ENCODE peak calls at places on chromosomes 7 and 10, in ten cellular contexts. One of them, this sample, is unnamed.
A peak's percentile ranks its signal among the peaks of the same experiment; 100 is the strongest.

GRCh38 chr10:454860-455259 is 234.6 kb downstream of the DIP2C start:
- DNase-seq in NCI-H1436: no peak
- DNase-seq in HEK293T: peak; percentile 22
- DNase-seq in mammary epithelial cell: peak; percentile 85
- DNase-seq in hypothalamus: no peak
- DNase-seq in H7: no peak
- DNase-seq in esophagus muscularis mucosa: no peak
- DNase-seq in stimulated activated CD8-positive, alpha-beta memory T cell treated with anti-CD3 and anti-CD28 coated beads, Interleukin-4, amount 100 ng/mL, for 1 hour: no peak
- DNase-seq in GM23248: peak; percentile 92
- DNase-seq in GM23338: no peak
- DNase-seq in this sample: peak; percentile 75

GRCh38 chr7:155713382-155713781 is 68.9 kb downstream of the RBM33 start:
- DNase-seq in NCI-H1436: no peak
- DNase-seq in HEK293T: no peak
- DNase-seq in mammary epithelial cell: no peak
- DNase-seq in hypothalamus: no peak
- DNase-seq in H7: peak; percentile 62
- DNase-seq in esophagus muscularis mucosa: no peak
- DNase-seq in stimulated activated CD8-positive, alpha-beta memory T cell treated with anti-CD3 and anti-CD28 coated beads, Interleukin-4, amount 100 ng/mL, for 1 hour: no peak
- DNase-seq in GM23248: no peak
- DNase-seq in GM23338: no peak
- DNase-seq in this sample: no peak

GRCh38 chr10:97475936-97476594 is 22.2 kb downstream of the MMS19 start:
- DNase-seq in NCI-H1436: no peak
- DNase-seq in HEK293T: no peak
- DNase-seq in mammary epithelial cell: peak; percentile 41
- DNase-seq in hypothalamus: no peak
- DNase-seq in H7: no peak
- DNase-seq in esophagus muscularis mucosa: no peak
- DNase-seq in stimulated activated CD8-positive, alpha-beta memory T cell treated with anti-CD3 and anti-CD28 coated beads, Interleukin-4, amount 100 ng/mL, for 1 hour: no peak
- DNase-seq in GM23248: peak; percentile 88
- DNase-seq in GM23338: no peak
- DNase-seq in this sample: peak; percentile 37

GRCh38 chr7:80428161-80429054 is 83.5 kb downstream of the GNAT3 start:
- DNase-seq in NCI-H1436: peak; percentile 63
- DNase-seq in HEK293T: peak; percentile 49
- DNase-seq in mammary epithelial cell: peak; percentile 62
- DNase-seq in hypothalamus: no peak
- DNase-seq in H7: peak; percentile 15
- DNase-seq in esophagus muscularis mucosa: no peak
- DNase-seq in stimulated activated CD8-positive, alpha-beta memory T cell treated with anti-CD3 and anti-CD28 coated beads, Interleukin-4, amount 100 ng/mL, for 1 hour: no peak
- DNase-seq in GM23248: peak; percentile 75
- DNase-seq in GM23338: peak; percentile 84
- DNase-seq in this sample: peak; percentile 40

GRCh38 chr7:44372560-44373417 is 47.4 kb upstream of the CAMK2B start:
- DNase-seq in NCI-H1436: no peak
- DNase-seq in HEK293T: no peak
- DNase-seq in mammary epithelial cell: no peak
- DNase-seq in hypothalamus: no peak
- DNase-seq in H7: no peak
- DNase-seq in esophagus muscularis mucosa: peak; percentile 86
- DNase-seq in stimulated activated CD8-positive, alpha-beta memory T cell treated with anti-CD3 and anti-CD28 coated beads, Interleukin-4, amount 100 ng/mL, for 1 hour: no peak
- DNase-seq in GM23248: peak; percentile 51
- DNase-seq in GM23338: no peak
- DNase-seq in this sample: no peak

GRCh38 chr10:69786791-69787190 is 14.9 kb upstream of the COL13A1 start:
- DNase-seq in NCI-H1436: no peak
- DNase-seq in HEK293T: peak; percentile 27
- DNase-seq in mammary epithelial cell: peak; percentile 35
- DNase-seq in hypothalamus: no peak
- DNase-seq in H7: no peak
- DNase-seq in esophagus muscularis mucosa: no peak
- DNase-seq in stimulated activated CD8-positive, alpha-beta memory T cell treated with anti-CD3 and anti-CD28 coated beads, Interleukin-4, amount 100 ng/mL, for 1 hour: no peak
- DNase-seq in GM23248: peak; percentile 67
- DNase-seq in GM23338: peak; percentile 61
- DNase-seq in this sample: no peak

GRCh38 chr7:101162551-101163280 is 2.7 kb downstream of the VGF start:
- DNase-seq in NCI-H1436: peak; percentile 55
- DNase-seq in HEK293T: peak; percentile 61
- DNase-seq in mammary epithelial cell: peak; percentile 63
- DNase-seq in hypothalamus: no peak
- DNase-seq in H7: peak; percentile 92
- DNase-seq in esophagus muscularis mucosa: no peak
- DNase-seq in stimulated activated CD8-positive, alpha-beta memory T cell treated with anti-CD3 and anti-CD28 coated beads, Interleukin-4, amount 100 ng/mL, for 1 hour: no peak
- DNase-seq in GM23248: peak; percentile 80
- DNase-seq in GM23338: peak; percentile 84
- DNase-seq in this sample: peak; percentile 57

GRCh38 chr7:117061751-117062150 is 108.5 kb downstream of the ST7 start:
- DNase-seq in NCI-H1436: no peak
- DNase-seq in HEK293T: no peak
- DNase-seq in mammary epithelial cell: peak; percentile 40
- DNase-seq in hypothalamus: no peak
- DNase-seq in H7: no peak
- DNase-seq in esophagus muscularis mucosa: no peak
- DNase-seq in stimulated activated CD8-positive, alpha-beta memory T cell treated with anti-CD3 and anti-CD28 coated beads, Interleukin-4, amount 100 ng/mL, for 1 hour: no peak
- DNase-seq in GM23248: peak; percentile 48
- DNase-seq in GM23338: no peak
- DNase-seq in this sample: no peak

GRCh38 chr7:90387470-90388240 is 15.6 kb upstream of the CLDN12 start:
- DNase-seq in NCI-H1436: no peak
- DNase-seq in HEK293T: no peak
- DNase-seq in mammary epithelial cell: peak; percentile 22
- DNase-seq in hypothalamus: no peak
- DNase-seq in H7: no peak
- DNase-seq in esophagus muscularis mucosa: no peak
- DNase-seq in stimulated activated CD8-positive, alpha-beta memory T cell treated with anti-CD3 and anti-CD28 coated beads, Interleukin-4, amount 100 ng/mL, for 1 hour: no peak
- DNase-seq in GM23248: peak; percentile 37
- DNase-seq in GM23338: peak; percentile 4
- DNase-seq in this sample: no peak

GRCh38 chr10:101050206-101051069 is 11.4 kb upstream of the KAZALD1 start:
- DNase-seq in NCI-H1436: peak; percentile 77
- DNase-seq in HEK293T: peak; percentile 90
- DNase-seq in mammary epithelial cell: no peak
- DNase-seq in hypothalamus: no peak
- DNase-seq in H7: peak; percentile 94
- DNase-seq in esophagus muscularis mucosa: no peak
- DNase-seq in stimulated activated CD8-positive, alpha-beta memory T cell treated with anti-CD3 and anti-CD28 coated beads, Interleukin-4, amount 100 ng/mL, for 1 hour: no peak
- DNase-seq in GM23248: peak; percentile 65
- DNase-seq in GM23338: peak; percentile 89
- DNase-seq in this sample: peak; percentile 76

GRCh38 chr7:134826105-134826504 is 46.7 kb downstream of the CALD1 start:
- DNase-seq in NCI-H1436: no peak
- DNase-seq in HEK293T: no peak
- DNase-seq in mammary epithelial cell: no peak
- DNase-seq in hypothalamus: no peak
- DNase-seq in H7: no peak
- DNase-seq in esophagus muscularis mucosa: no peak
- DNase-seq in stimulated activated CD8-positive, alpha-beta memory T cell treated with anti-CD3 and anti-CD28 coated beads, Interleukin-4, amount 100 ng/mL, for 1 hour: no peak
- DNase-seq in GM23248: peak; percentile 76
- DNase-seq in GM23338: no peak
- DNase-seq in this sample: no peak

GRCh38 chr7:116271980-116272886 is 61.9 kb downstream of the TES start:
- DNase-seq in NCI-H1436: no peak
- DNase-seq in HEK293T: no peak
- DNase-seq in mammary epithelial cell: peak; percentile 95
- DNase-seq in hypothalamus: no peak
- DNase-seq in H7: no peak
- DNase-seq in esophagus muscularis mucosa: no peak
- DNase-seq in stimulated activated CD8-positive, alpha-beta memory T cell treated with anti-CD3 and anti-CD28 coated beads, Interleukin-4, amount 100 ng/mL, for 1 hour: no peak
- DNase-seq in GM23248: peak; percentile 96
- DNase-seq in GM23338: no peak
- DNase-seq in this sample: peak; percentile 76

GRCh38 chr10:34078798-34079470 is 736.2 kb downstream of the PARD3 start:
- DNase-seq in NCI-H1436: no peak
- DNase-seq in HEK293T: no peak
- DNase-seq in mammary epithelial cell: peak; percentile 27
- DNase-seq in hypothalamus: no peak
- DNase-seq in H7: no peak
- DNase-seq in esophagus muscularis mucosa: peak; percentile 92
- DNase-seq in stimulated activated CD8-positive, alpha-beta memory T cell treated with anti-CD3 and anti-CD28 coated beads, Interleukin-4, amount 100 ng/mL, for 1 hour: no peak
- DNase-seq in GM23248: peak; percentile 97
- DNase-seq in GM23338: no peak
- DNase-seq in this sample: no peak

GRCh38 chr10:97525086-97525485 is 26.4 kb downstream of the UBTD1 start:
- DNase-seq in NCI-H1436: no peak
- DNase-seq in HEK293T: no peak
- DNase-seq in mammary epithelial cell: no peak
- DNase-seq in hypothalamus: no peak
- DNase-seq in H7: no peak
- DNase-seq in esophagus muscularis mucosa: no peak
- DNase-seq in stimulated activated CD8-positive, alpha-beta memory T cell treated with anti-CD3 and anti-CD28 coated beads, Interleukin-4, amount 100 ng/mL, for 1 hour: no peak
- DNase-seq in GM23248: no peak
- DNase-seq in GM23338: no peak
- DNase-seq in this sample: no peak

GRCh38 chr7:111855161-111855841 is 293.0 kb upstream of the IMMP2L start:
- DNase-seq in NCI-H1436: peak; percentile 19
- DNase-seq in HEK293T: peak; percentile 56
- DNase-seq in mammary epithelial cell: peak; percentile 48
- DNase-seq in hypothalamus: peak; percentile 37
- DNase-seq in H7: peak; percentile 49
- DNase-seq in esophagus muscularis mucosa: peak; percentile 89
- DNase-seq in stimulated activated CD8-positive, alpha-beta memory T cell treated with anti-CD3 and anti-CD28 coated beads, Interleukin-4, amount 100 ng/mL, for 1 hour: no peak
- DNase-seq in GM23248: peak; percentile 85
- DNase-seq in GM23338: peak; percentile 77
- DNase-seq in this sample: peak; percentile 4

GRCh38 chr7:70694357-70694908 is 437.5 kb upstream of the GALNT17 start:
- DNase-seq in NCI-H1436: peak; percentile 47
- DNase-seq in HEK293T: peak; percentile 29
- DNase-seq in mammary epithelial cell: peak; percentile 42
- DNase-seq in hypothalamus: peak; percentile 16
- DNase-seq in H7: peak; percentile 82
- DNase-seq in esophagus muscularis mucosa: no peak
- DNase-seq in stimulated activated CD8-positive, alpha-beta memory T cell treated with anti-CD3 and anti-CD28 coated beads, Interleukin-4, amount 100 ng/mL, for 1 hour: no peak
- DNase-seq in GM23248: peak; percentile 72
- DNase-seq in GM23338: peak; percentile 71
- DNase-seq in this sample: peak; percentile 3

GRCh38 chr10:100697070-100697469 is 48.3 kb upstream of the PAX2 start:
- DNase-seq in NCI-H1436: no peak
- DNase-seq in HEK293T: no peak
- DNase-seq in mammary epithelial cell: peak; percentile 32
- DNase-seq in hypothalamus: no peak
- DNase-seq in H7: no peak
- DNase-seq in esophagus muscularis mucosa: no peak
- DNase-seq in stimulated activated CD8-positive, alpha-beta memory T cell treated with anti-CD3 and anti-CD28 coated beads, Interleukin-4, amount 100 ng/mL, for 1 hour: no peak
- DNase-seq in GM23248: peak; percentile 51
- DNase-seq in GM23338: no peak
- DNase-seq in this sample: peak; percentile 10

GRCh38 chr7:136870799-136871487 is 2.5 kb downstream of the CHRM2 start:
- DNase-seq in NCI-H1436: no peak
- DNase-seq in HEK293T: no peak
- DNase-seq in mammary epithelial cell: no peak
- DNase-seq in hypothalamus: no peak
- DNase-seq in H7: peak; percentile 51
- DNase-seq in esophagus muscularis mucosa: no peak
- DNase-seq in stimulated activated CD8-positive, alpha-beta memory T cell treated with anti-CD3 and anti-CD28 coated beads, Interleukin-4, amount 100 ng/mL, for 1 hour: no peak
- DNase-seq in GM23248: peak; percentile 28
- DNase-seq in GM23338: peak; percentile 51
- DNase-seq in this sample: no peak